ENCODE peak calls at places on chromosomes 6 and 20, in five cellular contexts. R is fibroblast of lung, F is heart right ventricle, U is hepatocyte, D is astrocyte of the spinal cord. X is an unnamed sample.

GRCh38 chr6:85353012-85353411 is 96.9 kb upstream of the NT5E start:
- DNase-seq in R (no peak), U (no peak), F (no peak), D (no peak), X (no peak)

GRCh38 chr6:45710304-45710821 is 305.3 kb downstream of the CLIC5 start:
- DNase-seq in U (peak), F (no peak), D (peak), R (peak), X (no peak)

GRCh38 chr20:56628015-56628872 is 862 bp upstream of the TFAP2C start:
- DNase-seq in D (no peak), R (no peak), F (peak), U (peak), X (no peak)

GRCh38 chr6:143941852-143942627 is 66.0 kb downstream of the PLAGL1 start:
- DNase-seq in F (peak), D (peak), U (peak), R (peak), X (peak)

GRCh38 chr20:50286609-50287008 is 96.0 kb downstream of the CEBPB start:
- DNase-seq in R (peak), F (no peak), D (peak), U (peak), X (peak)

GRCh38 chr6:124536792-124537191 is 425.4 kb upstream of the RNF217 start:
- DNase-seq in F (no peak), R (peak), U (peak), D (peak), X (no peak)

GRCh38 chr6:155079985-155080452 is 84.9 kb downstream of the TIAM2 start:
- DNase-seq in F (no peak), D (no peak), U (no peak), R (no peak), X (no peak)

GRCh38 chr6:13763740-13764381 is 50.5 kb downstream of the MCUR1 start:
- DNase-seq in U (no peak), D (no peak), F (no peak), R (no peak), X (no peak)

GRCh38 chr6:109672204-109672603 is 18.8 kb downstream of the AK9 start:
- DNase-seq in D (no peak), U (no peak), R (no peak), F (no peak), X (no peak)

GRCh38 chr6:149752600-149752999 is 3.1 kb downstream of the PCMT1 start:
- DNase-seq in U (no peak), F (no peak), R (peak), D (no peak), X (no peak)

GRCh38 chr6:149750136-149750609 is 632 bp downstream of the PCMT1 start:
- DNase-seq in U (peak), F (peak), D (peak), R (peak), X (peak)

GRCh38 chr6:149746147-149746946 is at the start of gene NUP43:
- DNase-seq in F (peak), R (peak), D (peak), U (peak), X (peak)

GRCh38 chr6:149751239-149751638 is 1.7 kb downstream of the PCMT1 start:
- DNase-seq in U (no peak), F (no peak), R (no peak), D (no peak), X (no peak)

DNA sequence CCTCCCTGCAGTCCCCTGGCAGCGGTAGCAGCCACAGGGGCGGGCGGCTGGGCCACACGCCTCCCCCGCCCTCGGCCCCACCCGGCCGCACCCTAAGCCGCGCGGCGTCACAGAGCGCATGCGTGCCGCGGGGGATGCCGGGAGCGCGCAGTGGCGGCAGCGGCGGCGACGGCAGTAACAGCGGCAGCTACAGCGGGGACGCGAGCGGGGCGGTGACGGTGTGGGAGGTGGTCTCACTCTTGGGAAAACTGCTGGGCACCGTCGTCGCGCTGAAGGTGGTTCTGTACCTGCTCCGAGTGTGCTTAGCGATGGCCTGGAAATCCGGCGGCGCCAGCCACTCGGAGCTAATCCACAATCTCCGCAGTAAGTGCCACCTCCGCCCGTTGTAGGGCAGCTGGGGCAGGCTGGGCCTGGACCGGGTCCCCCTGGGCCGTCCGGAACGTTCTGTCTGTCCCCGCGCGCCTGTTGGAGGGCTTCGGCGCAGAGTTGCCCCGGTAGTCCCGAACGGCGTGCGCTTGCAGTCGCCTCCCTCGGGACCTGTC is at the start of gene PCMT1:
- DNase-seq in F (peak), R (peak), D (peak), U (peak), X (peak)
- TF ChIP-seq CTCF in F (no peak), R (no peak), D (no peak), U (no peak), X (no peak)

DNA sequence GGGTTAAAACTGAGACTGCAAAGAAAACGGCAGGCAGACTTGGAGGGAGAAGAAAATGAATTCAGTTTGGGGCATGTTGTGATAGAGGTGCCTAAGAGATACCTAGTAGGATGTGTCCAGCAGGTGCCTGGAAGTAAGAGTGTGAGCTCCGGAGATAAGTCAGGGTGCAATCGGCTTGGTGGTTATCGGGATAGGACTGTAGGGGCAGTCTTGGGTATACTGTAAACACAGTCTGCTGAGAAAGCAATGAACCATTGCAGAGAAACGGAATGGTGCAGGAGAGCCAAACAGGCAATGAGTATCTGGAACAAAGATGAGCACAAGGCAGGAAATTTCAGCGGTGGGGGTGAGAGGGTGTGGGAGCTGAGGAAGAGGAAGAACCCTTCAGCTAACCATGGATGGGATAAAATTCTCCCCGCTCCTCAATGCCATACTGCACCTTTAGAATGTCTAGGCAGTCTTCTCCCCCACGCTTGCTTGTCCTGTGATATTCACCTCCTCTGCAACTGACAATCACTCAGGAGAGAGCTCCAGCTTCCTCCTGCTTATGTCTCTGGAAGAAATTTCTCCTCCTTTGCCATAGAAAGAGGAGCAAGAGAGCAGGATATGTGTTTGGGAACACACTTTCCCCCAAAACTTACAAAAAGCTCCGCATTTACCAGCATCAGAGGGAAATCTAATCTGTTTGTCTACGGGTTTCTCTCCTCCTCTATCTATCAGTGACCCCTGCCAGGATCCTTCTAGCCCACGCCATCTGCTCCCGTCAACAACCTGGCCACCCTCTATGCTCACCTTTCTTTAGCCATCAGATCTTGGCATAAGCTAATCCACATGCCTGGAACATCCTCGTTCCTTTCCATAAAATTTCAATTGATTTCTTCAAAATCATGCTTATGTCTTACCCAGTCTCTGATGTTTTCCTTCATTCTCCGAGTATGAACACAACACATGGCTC is 381.7 kb upstream of the JARID2 start:
- DNase-seq in F (no peak), R (no peak), U (peak), D (no peak), X (no peak)
- TF ChIP-seq CTCF in F (no peak), R (no peak), U (no peak), D (peak), X (no peak)

DNA sequence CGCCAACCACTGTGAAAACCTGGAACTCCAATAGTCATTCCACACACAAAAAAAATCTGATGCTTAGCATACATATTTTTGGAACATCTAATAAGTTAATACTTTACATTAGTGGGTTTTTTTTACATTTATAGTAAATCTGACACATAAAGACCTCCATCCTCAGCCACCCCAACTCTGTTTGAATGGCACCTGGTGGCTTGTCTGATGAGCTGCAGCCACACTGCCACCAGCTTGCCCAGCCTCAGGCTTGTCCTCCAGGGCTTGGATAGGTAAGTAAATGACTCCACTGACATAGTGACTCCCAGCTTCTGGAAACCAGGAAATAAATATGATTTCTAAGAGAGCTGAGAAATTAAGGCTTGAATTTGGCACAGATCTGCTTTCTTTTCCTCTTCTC is 71.5 kb downstream of the ZNF133 start:
- DNase-seq in D (no peak), R (no peak), F (no peak), U (no peak), X (no peak)
- TF ChIP-seq CTCF in D (no peak), R (no peak), F (no peak), U (no peak), X (no peak)

DNA sequence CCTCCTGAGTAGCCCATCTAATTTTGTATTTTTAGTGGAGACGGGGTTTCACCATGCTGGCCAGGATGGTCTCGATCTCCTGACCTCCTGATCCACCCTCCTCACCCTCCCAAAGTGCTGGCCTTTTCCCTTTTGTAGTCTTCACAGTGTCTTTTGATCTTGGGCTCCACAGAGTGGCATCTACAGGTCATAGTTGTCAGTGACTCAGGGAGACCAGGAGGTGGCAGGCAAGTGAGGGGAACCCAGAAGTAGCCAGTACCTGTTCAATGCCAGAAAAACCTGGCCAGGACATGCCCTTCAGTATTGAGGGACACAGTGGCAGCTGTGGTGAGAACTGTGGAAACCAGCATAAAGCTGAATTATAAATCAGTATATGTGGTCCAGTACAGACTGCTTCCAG is 19.6 kb downstream of the RPP21 start:
- DNase-seq in F (no peak), D (no peak), R (no peak), U (no peak), X (no peak)
- TF ChIP-seq CTCF in F (no peak), D (no peak), R (no peak), U (no peak), X (no peak)